ENCODE peak calls at places on chromosomes 13 and 19, in eight cellular contexts. One of them, this sample, is unnamed.

GRCh38 chr13:79392882-79393563 is 13.0 kb downstream of the RBM26 start:
- DNase-seq in transverse colon: no peak
- DNase-seq in stomach: no peak
- DNase-seq in breast epithelium: no peak
- DNase-seq in sigmoid colon: no peak
- DNase-seq in upper lobe of left lung: no peak
- DNase-seq in HCT116: no peak
- DNase-seq in spleen: no peak
- DNase-seq in this sample: no peak

GRCh38 chr13:26377038-26377437 is 123.1 kb downstream of the CDK8 start:
- DNase-seq in transverse colon: no peak
- DNase-seq in stomach: no peak
- DNase-seq in breast epithelium: no peak
- DNase-seq in sigmoid colon: no peak
- DNase-seq in upper lobe of left lung: no peak
- DNase-seq in HCT116: peak; percentile 8
- DNase-seq in spleen: no peak
- DNase-seq in this sample: no peak

GRCh38 chr13:78689011-78689410 is 30.1 kb upstream of the OBI1 start:
- DNase-seq in transverse colon: no peak
- DNase-seq in stomach: no peak
- DNase-seq in breast epithelium: no peak
- DNase-seq in sigmoid colon: no peak
- DNase-seq in upper lobe of left lung: no peak
- DNase-seq in HCT116: no peak
- DNase-seq in spleen: no peak
- DNase-seq in this sample: no peak

GRCh38 chr13:70090036-70090723 is 17.4 kb upstream of the ATXN8OS start:
- DNase-seq in transverse colon: no peak
- DNase-seq in stomach: no peak
- DNase-seq in breast epithelium: no peak
- DNase-seq in sigmoid colon: no peak
- DNase-seq in upper lobe of left lung: no peak
- DNase-seq in HCT116: no peak
- DNase-seq in spleen: no peak
- DNase-seq in this sample: no peak

GRCh38 chr19:20315543-20315942 is 148.5 kb downstream of the ZNF486 start:
- DNase-seq in transverse colon: no peak
- DNase-seq in stomach: no peak
- DNase-seq in breast epithelium: no peak
- DNase-seq in sigmoid colon: no peak
- DNase-seq in upper lobe of left lung: no peak
- DNase-seq in HCT116: no peak
- DNase-seq in spleen: no peak
- DNase-seq in this sample: no peak

GRCh38 chr19:48271531-48272151 is 1.8 kb downstream of the ZNF114 start:
- DNase-seq in transverse colon: peak; percentile 27
- DNase-seq in stomach: no peak
- DNase-seq in breast epithelium: no peak
- DNase-seq in sigmoid colon: no peak
- DNase-seq in upper lobe of left lung: peak; percentile 56
- DNase-seq in HCT116: no peak
- DNase-seq in spleen: peak; percentile 85
- DNase-seq in this sample: no peak

GRCh38 chr13:21016487-21016886 is 44.9 kb downstream of the LATS2 start:
- DNase-seq in transverse colon: no peak
- DNase-seq in stomach: no peak
- DNase-seq in breast epithelium: no peak
- DNase-seq in sigmoid colon: no peak
- DNase-seq in upper lobe of left lung: no peak
- DNase-seq in HCT116: no peak
- DNase-seq in spleen: no peak
- DNase-seq in this sample: no peak

GRCh38 chr13:68551701-68552522 is 1321.8 kb upstream of the PCDH9 start:
- DNase-seq in transverse colon: no peak
- DNase-seq in stomach: no peak
- DNase-seq in breast epithelium: no peak
- DNase-seq in sigmoid colon: no peak
- DNase-seq in upper lobe of left lung: no peak
- DNase-seq in HCT116: no peak
- DNase-seq in spleen: no peak
- DNase-seq in this sample: no peak

GRCh38 chr19:14166448-14166847 is 30.1 kb upstream of the ASF1B start:
- DNase-seq in transverse colon: no peak
- DNase-seq in stomach: no peak
- DNase-seq in breast epithelium: no peak
- DNase-seq in sigmoid colon: no peak
- DNase-seq in upper lobe of left lung: no peak
- DNase-seq in HCT116: no peak
- DNase-seq in spleen: no peak
- DNase-seq in this sample: no peak

GRCh38 chr19:14162871-14163297 is 26.5 kb upstream of the ASF1B start:
- DNase-seq in transverse colon: no peak
- DNase-seq in stomach: no peak
- DNase-seq in breast epithelium: no peak
- DNase-seq in sigmoid colon: peak; percentile 61
- DNase-seq in upper lobe of left lung: no peak
- DNase-seq in HCT116: no peak
- DNase-seq in spleen: no peak
- DNase-seq in this sample: no peak

GRCh38 chr19:14165986-14166385 is 29.6 kb upstream of the ASF1B start:
- DNase-seq in transverse colon: no peak
- DNase-seq in stomach: no peak
- DNase-seq in breast epithelium: no peak
- DNase-seq in sigmoid colon: no peak
- DNase-seq in upper lobe of left lung: no peak
- DNase-seq in HCT116: no peak
- DNase-seq in spleen: no peak
- DNase-seq in this sample: no peak

GRCh38 chr19:14164088-14164487 is 27.7 kb upstream of the ASF1B start:
- DNase-seq in transverse colon: no peak
- DNase-seq in stomach: no peak
- DNase-seq in breast epithelium: no peak
- DNase-seq in sigmoid colon: no peak
- DNase-seq in upper lobe of left lung: no peak
- DNase-seq in HCT116: no peak
- DNase-seq in spleen: no peak
- DNase-seq in this sample: no peak

GRCh38 chr19:14164724-14165493 is 28.5 kb upstream of the ASF1B start:
- DNase-seq in transverse colon: no peak
- DNase-seq in stomach: no peak
- DNase-seq in breast epithelium: no peak
- DNase-seq in sigmoid colon: no peak
- DNase-seq in upper lobe of left lung: no peak
- DNase-seq in HCT116: no peak
- DNase-seq in spleen: no peak
- DNase-seq in this sample: no peak
- TF ChIP-seq POLR2AphosphoS5 in transverse colon: no peak
- TF ChIP-seq POLR2AphosphoS5 in stomach: no peak
- TF ChIP-seq POLR2AphosphoS5 in breast epithelium: no peak
- TF ChIP-seq POLR2AphosphoS5 in sigmoid colon: no peak
- TF ChIP-seq POLR2AphosphoS5 in upper lobe of left lung: no peak
- TF ChIP-seq POLR2AphosphoS5 in HCT116: no peak
- TF ChIP-seq POLR2AphosphoS5 in spleen: no peak
- TF ChIP-seq POLR2AphosphoS5 in this sample: no peak

GRCh38 chr19:42254850-42255765 is at the start of gene ERF:
- DNase-seq in transverse colon: peak; percentile 95
- DNase-seq in stomach: peak; percentile 96
- DNase-seq in breast epithelium: peak; percentile 95
- DNase-seq in sigmoid colon: peak; percentile 98
- DNase-seq in upper lobe of left lung: peak; percentile 94
- DNase-seq in HCT116: peak; percentile 65
- DNase-seq in spleen: peak; percentile 98
- DNase-seq in this sample: no peak
- TF ChIP-seq CTCF in transverse colon: no peak
- TF ChIP-seq CTCF in stomach: no peak
- TF ChIP-seq CTCF in breast epithelium: no peak
- TF ChIP-seq CTCF in sigmoid colon: no peak
- TF ChIP-seq CTCF in upper lobe of left lung: peak; percentile 34
- TF ChIP-seq CTCF in HCT116: no peak
- TF ChIP-seq CTCF in spleen: peak; percentile 23
- TF ChIP-seq CTCF in this sample: no peak

GRCh38 chr19:2271516-2272103 is 10.4 kb downstream of the PEAK3 start:
- DNase-seq in transverse colon: peak; percentile 37
- DNase-seq in stomach: no peak
- DNase-seq in breast epithelium: no peak
- DNase-seq in sigmoid colon: no peak
- DNase-seq in upper lobe of left lung: no peak
- DNase-seq in HCT116: no peak
- DNase-seq in spleen: peak; percentile 85
- DNase-seq in this sample: no peak
- H3K4me1 ChIP-seq in transverse colon: peaks cover 71% of the 10 kb centered on the region
- H3K4me1 ChIP-seq in stomach: peaks cover 80% of the 10 kb centered on the region
- H3K4me1 ChIP-seq in breast epithelium: peaks cover 23% of the 10 kb centered on the region
- H3K4me1 ChIP-seq in sigmoid colon: no peaks in the 10 kb centered on the region
- H3K4me1 ChIP-seq in upper lobe of left lung: peaks cover 77% of the 10 kb centered on the region
- H3K4me1 ChIP-seq in HCT116: peaks cover 18% of the 10 kb centered on the region
- H3K4me1 ChIP-seq in spleen: peaks cover 82% of the 10 kb centered on the region
- H3K4me1 ChIP-seq in this sample: peaks cover 62% of the 10 kb centered on the region

GRCh38 chr13:104021806-104022397 is 955.7 kb upstream of the SLC10A2 start:
- DNase-seq in transverse colon: no peak
- DNase-seq in stomach: no peak
- DNase-seq in breast epithelium: no peak
- DNase-seq in sigmoid colon: no peak
- DNase-seq in upper lobe of left lung: no peak
- DNase-seq in HCT116: no peak
- DNase-seq in spleen: no peak
- DNase-seq in this sample: no peak
- TF ChIP-seq POLR2AphosphoS5 in transverse colon: no peak
- TF ChIP-seq POLR2AphosphoS5 in stomach: no peak
- TF ChIP-seq POLR2AphosphoS5 in breast epithelium: no peak
- TF ChIP-seq POLR2AphosphoS5 in sigmoid colon: no peak
- TF ChIP-seq POLR2AphosphoS5 in upper lobe of left lung: no peak
- TF ChIP-seq POLR2AphosphoS5 in HCT116: no peak
- TF ChIP-seq POLR2AphosphoS5 in spleen: no peak
- TF ChIP-seq POLR2AphosphoS5 in this sample: no peak

GRCh38 chr19:5686647-5687359 is 3.3 kb upstream of the RPL36 start:
- DNase-seq in transverse colon: peak; percentile 100
- DNase-seq in stomach: peak; percentile 99
- DNase-seq in breast epithelium: peak; percentile 94
- DNase-seq in sigmoid colon: peak; percentile 98
- DNase-seq in upper lobe of left lung: peak; percentile 99
- DNase-seq in HCT116: peak; percentile 90
- DNase-seq in spleen: peak; percentile 100
- DNase-seq in this sample: no peak
- TF ChIP-seq CTCF in transverse colon: peak; percentile 82
- TF ChIP-seq CTCF in stomach: peak; percentile 85
- TF ChIP-seq CTCF in breast epithelium: peak; percentile 71
- TF ChIP-seq CTCF in sigmoid colon: no peak
- TF ChIP-seq CTCF in upper lobe of left lung: peak; percentile 92
- TF ChIP-seq CTCF in HCT116: peak; percentile 78
- TF ChIP-seq CTCF in spleen: peak; percentile 88
- TF ChIP-seq CTCF in this sample: peak; percentile 50

GRCh38 chr19:38663957-38664502 is 16.6 kb downstream of the ACTN4 start:
- DNase-seq in transverse colon: no peak
- DNase-seq in stomach: no peak
- DNase-seq in breast epithelium: peak; percentile 81
- DNase-seq in sigmoid colon: peak; percentile 94
- DNase-seq in upper lobe of left lung: peak; percentile 57
- DNase-seq in HCT116: no peak
- DNase-seq in spleen: peak; percentile 76
- DNase-seq in this sample: no peak
- H3K4me1 ChIP-seq in transverse colon: peaks cover 100% of the 10 kb centered on the region
- H3K4me1 ChIP-seq in stomach: peaks cover 100% of the 10 kb centered on the region
- H3K4me1 ChIP-seq in breast epithelium: peaks cover 80% of the 10 kb centered on the region
- H3K4me1 ChIP-seq in sigmoid colon: no peaks in the 10 kb centered on the region
- H3K4me1 ChIP-seq in upper lobe of left lung: peaks cover 99% of the 10 kb centered on the region
- H3K4me1 ChIP-seq in HCT116: peaks cover 79% of the 10 kb centered on the region
- H3K4me1 ChIP-seq in spleen: peaks cover 100% of the 10 kb centered on the region
- H3K4me1 ChIP-seq in this sample: peaks cover 100% of the 10 kb centered on the region

GRCh38 chr19:17794731-17795494 is at the start of gene B3GNT3:
- DNase-seq in transverse colon: peak; percentile 95
- DNase-seq in stomach: peak; percentile 97
- DNase-seq in breast epithelium: peak; percentile 24
- DNase-seq in sigmoid colon: no peak
- DNase-seq in upper lobe of left lung: peak; percentile 47
- DNase-seq in HCT116: peak; percentile 83
- DNase-seq in spleen: no peak
- DNase-seq in this sample: no peak
- TF ChIP-seq POLR2AphosphoS5 in transverse colon: peak; percentile 95
- TF ChIP-seq POLR2AphosphoS5 in stomach: no peak
- TF ChIP-seq POLR2AphosphoS5 in breast epithelium: no peak
- TF ChIP-seq POLR2AphosphoS5 in sigmoid colon: no peak
- TF ChIP-seq POLR2AphosphoS5 in upper lobe of left lung: no peak
- TF ChIP-seq POLR2AphosphoS5 in HCT116: peak; percentile 87
- TF ChIP-seq POLR2AphosphoS5 in spleen: peak; percentile 30
- TF ChIP-seq POLR2AphosphoS5 in this sample: no peak

DNA sequence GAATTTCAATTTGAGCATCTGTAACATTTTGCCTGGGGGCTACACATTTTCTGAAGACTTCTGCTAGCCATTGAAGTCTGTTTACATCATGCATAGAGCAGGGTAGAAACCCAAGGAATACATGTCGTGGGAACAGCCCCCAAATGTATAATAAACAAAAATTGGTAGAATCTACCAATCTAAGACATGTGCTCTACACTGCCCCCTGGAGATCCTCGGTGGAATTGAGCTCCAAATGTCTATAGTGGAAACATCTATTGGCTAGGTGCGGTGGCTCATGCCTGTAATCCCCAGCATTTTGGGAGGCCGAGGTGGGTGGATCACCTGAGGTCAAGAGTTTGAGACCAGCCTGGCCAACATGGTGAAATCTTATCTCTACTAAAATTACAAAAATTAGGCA is 57.3 kb downstream of the MBD3L2B start:
- DNase-seq in transverse colon: no peak
- DNase-seq in stomach: no peak
- DNase-seq in breast epithelium: no peak
- DNase-seq in sigmoid colon: no peak
- DNase-seq in upper lobe of left lung: no peak
- DNase-seq in HCT116: peak; percentile 7
- DNase-seq in spleen: no peak
- DNase-seq in this sample: no peak
- TF ChIP-seq CTCF in transverse colon: peak; percentile 11
- TF ChIP-seq CTCF in stomach: peak; percentile 18
- TF ChIP-seq CTCF in breast epithelium: no peak
- TF ChIP-seq CTCF in sigmoid colon: no peak
- TF ChIP-seq CTCF in upper lobe of left lung: no peak
- TF ChIP-seq CTCF in HCT116: peak; percentile 72
- TF ChIP-seq CTCF in spleen: peak; percentile 21
- TF ChIP-seq CTCF in this sample: no peak

DNA sequence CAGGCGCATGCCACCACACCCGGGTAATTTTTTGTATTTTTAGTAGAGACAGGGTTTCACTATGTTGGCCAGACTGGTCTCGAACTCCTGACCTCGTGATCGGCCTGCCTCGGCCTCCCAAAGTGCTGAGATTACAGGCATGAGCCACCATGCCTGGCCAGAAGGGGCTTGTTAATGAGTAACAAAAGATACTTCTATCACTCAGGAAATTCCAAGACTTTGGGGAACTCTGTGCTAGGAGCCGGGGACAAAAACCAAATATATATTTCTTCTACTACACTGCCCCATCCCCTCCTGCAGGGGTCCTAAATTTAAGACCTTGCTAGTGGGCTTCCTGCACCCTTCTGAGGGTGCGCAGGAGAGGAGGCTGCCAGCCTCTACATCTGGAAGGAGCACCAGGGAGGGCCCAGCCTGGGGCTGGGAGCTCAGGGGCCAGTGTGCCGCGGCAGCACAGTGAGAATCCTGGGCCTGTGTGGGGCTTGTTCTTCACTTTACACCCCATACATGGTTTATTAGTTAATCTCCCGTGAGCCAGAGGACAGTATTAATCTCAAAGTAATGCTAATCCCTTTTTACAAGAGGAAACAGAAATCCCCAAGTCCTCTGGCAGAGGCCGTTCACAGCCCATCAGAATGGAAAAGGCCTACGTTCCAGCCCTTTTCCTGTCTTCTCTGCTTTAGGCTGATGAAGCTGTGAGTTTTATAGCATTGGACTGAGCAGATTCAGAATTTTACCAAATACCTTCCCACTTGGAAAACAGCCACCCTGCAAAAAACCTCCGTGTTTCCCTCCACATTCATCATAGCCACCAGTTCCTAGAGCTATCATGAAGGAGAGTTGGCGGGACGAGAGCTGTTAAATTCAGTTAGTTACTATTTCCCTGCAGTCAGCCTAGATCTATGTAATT is 44.4 kb upstream of the NPAS1 start:
- DNase-seq in transverse colon: no peak
- DNase-seq in stomach: no peak
- DNase-seq in breast epithelium: no peak
- DNase-seq in sigmoid colon: no peak
- DNase-seq in upper lobe of left lung: no peak
- DNase-seq in HCT116: no peak
- DNase-seq in spleen: no peak
- DNase-seq in this sample: no peak
- H3K4me1 ChIP-seq in transverse colon: peaks cover 39% of the 10 kb centered on the region
- H3K4me1 ChIP-seq in stomach: peaks cover 63% of the 10 kb centered on the region
- H3K4me1 ChIP-seq in breast epithelium: peaks cover 35% of the 10 kb centered on the region
- H3K4me1 ChIP-seq in sigmoid colon: no peaks in the 10 kb centered on the region
- H3K4me1 ChIP-seq in upper lobe of left lung: peaks cover 49% of the 10 kb centered on the region
- H3K4me1 ChIP-seq in HCT116: peaks cover 24% of the 10 kb centered on the region
- H3K4me1 ChIP-seq in spleen: peaks cover 89% of the 10 kb centered on the region
- H3K4me1 ChIP-seq in this sample: peaks cover 88% of the 10 kb centered on the region

This sample was measured in vagina.